ENCODE peak calls at places on chromosomes 12 and 14, in six cellular contexts. J is activated B cell treated with CpG ODN at 0.5 μM for 24 hours, B is lung, L is B cell, S is GM23338, K is body of pancreas. P is an unnamed sample.

GRCh38 chr14:67623114-67623513 is 3.4 kb downstream of the ARG2 start:
- DNase-seq in J (no peak), B (no peak), L (no peak), S (peak; percentile 42), K (no peak), P (no peak)

GRCh38 chr14:53285064-53285463 is 131.9 kb upstream of the DDHD1 start:
- DNase-seq in J (no peak), B (no peak), L (no peak), S (no peak), K (no peak), P (no peak)

GRCh38 chr12:84502180-84502857 is 410.3 kb downstream of the SLC6A15 start:
- DNase-seq in J (no peak), B (no peak), L (no peak), S (no peak), K (no peak), P (no peak)

GRCh38 chr12:11882301-11883019 is 188.3 kb upstream of the BCL2L14 start:
- DNase-seq in J (no peak), B (no peak), L (no peak), S (no peak), K (no peak), P (no peak)

GRCh38 chr12:58299371-58299770 is 358.0 kb downstream of the ATP23 start:
- DNase-seq in J (no peak), B (no peak), L (no peak), S (no peak), K (no peak), P (no peak)

GRCh38 chr12:51360315-51360714 is 13.8 kb upstream of the CELA1 start:
- DNase-seq in J (no peak), B (no peak), L (no peak), S (no peak), K (no peak), P (no peak)

GRCh38 chr12:85253823-85254222 is 26.2 kb upstream of the ALX1 start:
- DNase-seq in J (no peak), B (no peak), L (no peak), S (no peak), K (no peak), P (no peak)

GRCh38 chr14:26204362-26204953 is 393.4 kb downstream of the NOVA1 start:
- DNase-seq in J (no peak), B (no peak), L (no peak), S (peak; percentile 49), K (no peak), P (no peak)

GRCh38 chr14:88669346-88669745 is 106.5 kb downstream of the ZC3H14 start:
- DNase-seq in J (no peak), B (no peak), L (no peak), S (peak; percentile 5), K (no peak), P (no peak)

GRCh38 chr12:5377997-5378596 is 53.8 kb upstream of the NTF3 start:
- DNase-seq in J (no peak), B (no peak), L (no peak), S (no peak), K (no peak), P (no peak)

GRCh38 chr12:103833095-103833777 is 7.8 kb downstream of the NT5DC3 start:
- DNase-seq in J (no peak), B (no peak), L (no peak), S (no peak), K (no peak), P (no peak)

GRCh38 chr12:53551889-53552291 is 44.6 kb upstream of the NPFF start:
- DNase-seq in J (no peak), B (no peak), L (no peak), S (no peak), K (no peak), P (no peak)

GRCh38 chr12:53552346-53553327 is 45.4 kb upstream of the NPFF start:
- DNase-seq in J (no peak), B (no peak), L (no peak), S (no peak), K (no peak), P (no peak)

DNA sequence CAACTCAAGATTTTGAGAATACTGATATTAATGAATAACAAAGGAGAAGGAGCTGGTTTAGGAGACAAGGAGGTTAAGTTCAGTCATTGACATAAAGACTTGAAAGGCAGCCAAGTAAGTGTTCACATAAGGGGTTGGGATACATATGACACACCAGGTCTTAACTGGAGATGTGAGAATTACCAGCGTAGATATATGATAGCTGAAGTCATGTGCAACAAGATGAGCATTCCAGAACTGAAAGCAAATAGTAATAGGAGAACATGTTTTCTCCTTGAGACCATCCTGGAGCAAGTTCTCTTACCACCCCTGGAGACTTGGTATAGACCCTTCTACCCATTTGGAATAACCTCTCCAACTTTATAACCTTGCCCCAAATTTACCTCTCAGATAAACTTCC is 43.3 kb upstream of the NPFF start:
- DNase-seq in J (no peak), B (no peak), L (no peak), S (no peak), K (no peak), P (no peak)
- TF ChIP-seq CTCF in J (no peak), B (no peak), L (no peak), S (no peak), K (no peak), P (no peak)

DNA sequence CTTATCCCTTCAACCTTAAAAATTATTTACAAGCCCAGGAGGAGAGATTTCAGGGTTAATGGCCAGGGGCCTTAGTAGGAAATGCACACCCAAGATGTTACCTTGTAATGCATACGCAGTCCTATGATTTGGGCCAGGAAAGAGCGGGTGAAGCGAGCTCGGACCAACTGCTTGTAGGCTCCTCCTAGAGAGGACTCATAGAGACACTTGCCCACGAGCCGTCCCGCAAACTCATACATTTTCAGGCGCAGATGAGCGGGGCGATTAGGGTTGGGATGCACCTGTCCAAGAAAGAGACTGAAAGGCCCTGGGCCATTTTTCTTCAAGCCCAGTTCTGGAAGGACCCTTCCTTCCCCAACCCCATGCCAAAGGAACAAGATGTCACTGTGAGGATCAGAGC is 43.0 kb downstream of the AREL1 start:
- DNase-seq in J (no peak), B (no peak), L (no peak), S (no peak), K (no peak), P (no peak)
- TF ChIP-seq CTCF in J (no peak), B (no peak), L (no peak), S (no peak), K (no peak), P (no peak)

GRCh38 chr12:48459259-48459658 is 13.1 kb upstream of the ANP32D start:
- DNase-seq in J (no peak), B (no peak), L (no peak), S (no peak), K (no peak), P (no peak)

GRCh38 chr12:48451372-48451771 is 21.0 kb upstream of the ANP32D start:
- DNase-seq in J (no peak), B (no peak), L (no peak), S (no peak), K (no peak), P (no peak)

GRCh38 chr12:48455116-48455515 is 17.2 kb upstream of the ANP32D start:
- DNase-seq in J (no peak), B (no peak), L (no peak), S (no peak), K (no peak), P (no peak)

DNA sequence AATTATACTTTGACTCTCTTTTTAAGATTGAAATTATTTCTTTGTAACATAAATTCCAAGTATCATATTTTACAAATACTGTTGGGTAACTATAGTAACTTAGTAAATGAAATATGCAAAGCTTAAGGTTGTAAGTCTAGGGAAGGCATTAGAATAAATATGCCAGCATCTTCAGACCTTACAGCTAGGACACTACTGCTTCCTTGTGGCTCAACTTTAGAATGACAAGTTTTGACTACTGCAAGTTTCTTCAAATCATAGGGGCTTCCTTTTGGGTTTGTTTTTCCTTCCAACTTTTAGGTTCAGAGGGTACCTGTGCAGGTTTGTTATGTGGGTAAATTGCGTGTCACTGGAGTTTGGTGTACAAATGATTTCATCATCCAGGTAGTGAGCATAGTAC is 17.7 kb upstream of the ANP32D start:
- DNase-seq in J (no peak), B (no peak), L (no peak), S (peak; percentile 59), K (no peak), P (no peak)
- TF ChIP-seq CTCF in J (no peak), B (peak; percentile 29), L (no peak), S (peak; percentile 66), K (peak; percentile 14), P (peak; percentile 22)

GRCh38 chr12:44689587-44689986 is 186.5 kb downstream of the NELL2 start:
- DNase-seq in J (no peak), B (no peak), L (no peak), S (no peak), K (no peak), P (no peak)
- TF ChIP-seq CTCF in J (no peak), B (no peak), L (no peak), S (no peak), K (no peak), P (no peak)

GRCh38 chr14:37591941-37592287 is 3.1 kb downstream of the FOXA1 start:
- DNase-seq in J (no peak), B (peak; percentile 50), L (no peak), S (no peak), K (no peak), P (no peak)
- TF ChIP-seq CTCF in J (no peak), B (no peak), L (no peak), S (no peak), K (no peak), P (no peak)

P was measured in D721Med.